ENCODE peak calls at places on chromosomes 13 and 19, in five cellular contexts. O is activated naive CD8-positive, alpha-beta T cell treated with anti-CD3 and anti-CD28 coated beads for 36 hours; F is EH; Q is AG09309; T is mucosa of descending colon. C is an unnamed sample.

GRCh38 chr19:47375694-47376588 is 26.8 kb downstream of the DHX34 start:
- DNase-seq in O (no peak), F (no peak), Q (no peak), T (no peak), C (no peak)

GRCh38 chr13:64446372-64446771 is 2783.8 kb downstream of the PCDH9 start:
- DNase-seq in O (no peak), F (peak), Q (no peak), T (no peak), C (no peak)

GRCh38 chr13:111179908-111180756 is 65.0 kb downstream of the ARHGEF7 start:
- DNase-seq in O (no peak), F (peak), Q (no peak), T (no peak), C (no peak)

GRCh38 chr13:37811441-37811840 is 58.1 kb downstream of the TRPC4 start:
- DNase-seq in O (no peak), F (peak), Q (no peak), T (no peak), C (no peak)

GRCh38 chr19:49017666-49018351 is 918 bp upstream of the LHB start:
- DNase-seq in O (peak), F (peak), Q (no peak), T (peak), C (peak)

GRCh38 chr19:4600893-4601292 is 38.4 kb upstream of the TNFAIP8L1 start:
- DNase-seq in O (no peak), F (no peak), Q (no peak), T (no peak), C (no peak)

GRCh38 chr13:76882431-76882830 is 3.8 kb downstream of the KCTD12 start:
- DNase-seq in O (no peak), F (peak), Q (peak), T (no peak), C (no peak)

GRCh38 chr19:48398329-48399235 is 5.1 kb downstream of the GRIN2D start:
- DNase-seq in O (peak), F (peak), Q (no peak), T (peak), C (peak)

GRCh38 chr13:97122381-97122996 is 99.6 kb upstream of the MBNL2 start:
- DNase-seq in O (no peak), F (peak), Q (no peak), T (no peak), C (no peak)

GRCh38 chr19:38400361-38400760 is 2.5 kb upstream of the FAM98C start:
- DNase-seq in O (no peak), F (peak), Q (no peak), T (no peak), C (no peak)

GRCh38 chr19:2277138-2277537 is 4.8 kb downstream of the PEAK3 start:
- DNase-seq in O (no peak), F (no peak), Q (no peak), T (no peak), C (no peak)

GRCh38 chr19:20233105-20233504 is 66.1 kb downstream of the ZNF486 start:
- DNase-seq in O (no peak), F (no peak), Q (no peak), T (no peak), C (peak)

C was measured in stomach.